ENCODE peak calls at places on chromosome 22, in eight cellular contexts. K is BE2C, A is adrenal gland, U is WTC11, H is endothelial cell, M is cardiac fibroblast, X is nephron progenitor cell, Q is right atrium auricular region. S is an unnamed sample.
A peak's percentile ranks its signal among the peaks of the same experiment; 100 is the strongest.

GRCh38 chr22:17903564-17904295 is 120.6 kb downstream of the MICAL3 start:
- DNase-seq in X (no peak), A (no peak), M (no peak), U (peak; percentile 31), K (no peak), Q (no peak), H (no peak), S (no peak)

GRCh38 chr22:33038131-33038772 is 19.9 kb downstream of the SYN3 start:
- DNase-seq in Q (no peak), M (peak; percentile 8), A (no peak), U (no peak), H (no peak), X (no peak), K (no peak), S (no peak)

GRCh38 chr22:19046719-19047609 is 75.2 kb downstream of the DGCR2 start:
- DNase-seq in U (no peak), A (no peak), K (peak; percentile 1), Q (no peak), M (no peak), H (no peak), X (no peak), S (no peak)

GRCh38 chr22:17742528-17742902 is 31.8 kb downstream of the BID start:
- DNase-seq in Q (no peak), M (peak; percentile 79), K (peak; percentile 81), A (peak; percentile 63), H (peak; percentile 85), U (peak; percentile 95), X (peak; percentile 88), S (peak; percentile 79)

GRCh38 chr22:37021710-37022482 is 2.4 kb downstream of the MPST start:
- DNase-seq in U (peak; percentile 69), M (peak; percentile 54), X (peak; percentile 56), A (no peak), H (peak; percentile 43), K (peak; percentile 54), Q (no peak), S (no peak)

GRCh38 chr22:27730649-27731433 is 70.7 kb downstream of the MN1 start:
- DNase-seq in U (no peak), Q (no peak), M (no peak), A (no peak), X (peak; percentile 22), H (no peak), K (no peak), S (no peak)

GRCh38 chr22:49688516-49689254 is 139.0 kb downstream of the BRD1 start:
- DNase-seq in M (no peak), H (no peak), A (no peak), U (no peak), Q (peak; percentile 26), X (no peak), K (no peak), S (no peak)

GRCh38 chr22:46764140-46764680 is 1.8 kb downstream of the TBC1D22A start:
- DNase-seq in K (no peak), M (no peak), H (no peak), A (no peak), Q (no peak), X (no peak), U (no peak), S (no peak)

GRCh38 chr22:24326266-24326665 is 55.6 kb downstream of the SPECC1L start:
- DNase-seq in X (no peak), U (no peak), A (no peak), K (no peak), Q (no peak), H (no peak), M (no peak), S (no peak)

GRCh38 chr22:36432592-36433317 is 45.0 kb upstream of the MYH9 start:
- DNase-seq in A (no peak), Q (no peak), H (no peak), X (no peak), M (peak; percentile 54), K (no peak), U (no peak), S (no peak)

GRCh38 chr22:26769663-26770062 is 112.3 kb downstream of the MIAT start:
- DNase-seq in Q (no peak), U (no peak), X (no peak), A (no peak), H (no peak), M (no peak), K (no peak), S (no peak)

GRCh38 chr22:41815716-41816115 is 15.2 kb downstream of the CCDC134 start:
- DNase-seq in K (no peak), U (no peak), H (no peak), Q (no peak), X (no peak), A (no peak), M (no peak), S (no peak)

GRCh38 chr22:36180038-36180880 is 19.7 kb upstream of the APOL3 start:
- DNase-seq in X (peak; percentile 84), U (peak; percentile 91), K (peak; percentile 91), Q (peak; percentile 92), M (peak; percentile 81), A (peak; percentile 81), H (peak; percentile 91), S (peak; percentile 69)

GRCh38 chr22:50506611-50507420 is 686 bp downstream of the LMF2 start:
- DNase-seq in M (no peak), U (no peak), K (no peak), H (no peak), A (peak; percentile 58), X (no peak), Q (no peak), S (no peak)

GRCh38 chr22:46450931-46451660 is 86.3 kb downstream of the CELSR1 start:
- DNase-seq in H (no peak), X (no peak), A (no peak), Q (no peak), M (no peak), K (no peak), U (no peak), S (no peak)

GRCh38 chr22:47837703-47838102 is 1075.3 kb downstream of the TBC1D22A start:
- DNase-seq in H (peak; percentile 26), M (peak; percentile 13), A (no peak), X (no peak), K (no peak), U (peak; percentile 53), Q (no peak), S (no peak)
- TF ChIP-seq CTCF in H (no peak), M (peak; percentile 39), A (no peak), X (peak; percentile 31), K (peak; percentile 41), U (peak; percentile 58), Q (peak; percentile 30), S (peak; percentile 43)

GRCh38 chr22:21862386-21863242 is 4.8 kb downstream of the MAPK1 start:
- DNase-seq in A (no peak), Q (no peak), U (no peak), K (no peak), M (no peak), H (no peak), X (no peak), S (no peak)

GRCh38 chr22:21868651-21869050 is 1.2 kb upstream of the MAPK1 start:
- DNase-seq in A (no peak), Q (no peak), M (no peak), U (no peak), X (no peak), K (no peak), H (no peak), S (no peak)

GRCh38 chr22:21866821-21867527 is 471 bp downstream of the MAPK1 start:
- DNase-seq in M (no peak), Q (no peak), A (peak; percentile 24), X (no peak), H (no peak), U (no peak), K (peak; percentile 10), S (peak; percentile 27)

GRCh38 chr22:21865041-21865440 is 2.4 kb downstream of the MAPK1 start:
- DNase-seq in Q (peak; percentile 77), H (no peak), M (peak; percentile 85), U (no peak), X (no peak), A (peak; percentile 86), K (peak; percentile 43), S (no peak)

GRCh38 chr22:21867528-21868266 is at the start of gene MAPK1:
- DNase-seq in H (peak; percentile 93), X (peak; percentile 94), M (peak; percentile 93), K (peak; percentile 96), U (peak; percentile 94), Q (peak; percentile 93), A (peak; percentile 91), S (peak; percentile 82)
- TF ChIP-seq CTCF in H (peak; percentile 54), X (no peak), M (no peak), K (peak; percentile 29), U (no peak), Q (peak; percentile 57), A (peak; percentile 12), S (peak; percentile 56)

GRCh38 chr22:38494498-38494897 is 11.6 kb downstream of the DDX17 start:
- DNase-seq in U (no peak), K (no peak), Q (no peak), M (peak; percentile 35), X (no peak), H (no peak), A (no peak), S (no peak)

GRCh38 chr22:38497869-38498268 is 8.2 kb downstream of the DDX17 start:
- DNase-seq in K (no peak), A (no peak), U (no peak), H (no peak), X (no peak), M (no peak), Q (no peak), S (no peak)

GRCh38 chr22:38491707-38492348 is 14.3 kb downstream of the DDX17 start:
- DNase-seq in H (no peak), Q (no peak), U (no peak), M (no peak), K (no peak), A (no peak), X (no peak), S (no peak)

GRCh38 chr22:38490915-38491314 is 15.2 kb downstream of the DDX17 start:
- DNase-seq in A (peak; percentile 73), K (peak; percentile 37), Q (no peak), H (no peak), U (no peak), X (no peak), M (peak; percentile 62), S (no peak)

GRCh38 chr22:38494939-38495338 is 11.2 kb downstream of the DDX17 start:
- DNase-seq in X (no peak), Q (no peak), U (no peak), A (no peak), K (no peak), H (no peak), M (no peak), S (no peak)
- TF ChIP-seq CTCF in X (no peak), Q (no peak), U (no peak), A (no peak), K (no peak), H (peak; percentile 20), M (no peak), S (no peak)

DNA sequence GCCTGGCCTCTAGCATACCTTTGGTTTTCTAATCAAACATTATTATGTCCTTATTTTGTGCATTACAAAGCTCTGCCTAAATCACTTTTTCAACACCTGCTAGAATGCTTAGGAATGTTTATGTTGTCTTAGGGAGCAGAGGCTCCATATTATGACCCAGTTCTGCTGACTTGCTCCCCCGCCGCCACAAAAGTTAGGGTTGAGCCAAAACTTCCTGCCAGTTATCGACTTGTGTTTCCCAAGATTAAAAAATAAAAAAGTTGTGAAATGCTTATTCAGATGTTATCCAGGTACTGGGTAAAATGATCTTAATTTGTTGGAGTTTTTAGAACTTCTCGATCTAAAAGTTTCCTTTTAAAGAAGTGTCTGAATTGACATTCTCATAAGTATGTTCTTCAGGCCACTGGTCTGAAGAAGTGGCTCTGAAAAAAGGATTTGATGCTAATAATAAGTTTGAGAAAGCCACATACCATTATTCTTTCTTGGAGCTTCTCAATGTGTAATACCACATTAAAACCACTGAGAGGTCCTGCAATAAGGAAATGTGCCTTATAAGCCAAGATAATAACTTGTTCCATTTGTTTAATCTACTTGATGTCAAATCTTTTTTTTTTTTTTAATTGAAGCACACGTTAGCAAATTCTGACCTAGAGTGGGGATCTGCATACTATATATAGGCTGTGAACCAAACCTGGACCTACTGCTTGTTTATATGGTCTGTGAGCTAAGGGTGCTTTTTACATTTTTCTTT is 2.2 kb downstream of the RNF185 start:
- DNase-seq in K (no peak), U (no peak), M (peak; percentile 26), A (no peak), Q (no peak), H (no peak), X (no peak), S (no peak)
- TF ChIP-seq CTCF in K (no peak), U (no peak), M (no peak), A (no peak), Q (peak; percentile 24), H (no peak), X (no peak), S (no peak)